ENCODE peak calls at places on chromosome 19, in four cellular contexts. One of them, this sample, is unnamed.

GRCh38 chr19:33796164-33797100 is at the start of gene KCTD15:
- DNase-seq in GM12891: no peak
- DNase-seq in suprapubic skin: no peak
- DNase-seq in SK-N-SH: peak; percentile 86
- DNase-seq in this sample: no peak

GRCh38 chr19:45952691-45953505 is 20.8 kb downstream of the NOVA2 start:
- DNase-seq in suprapubic skin: no peak
- DNase-seq in SK-N-SH: peak; percentile 55
- DNase-seq in GM12891: no peak
- DNase-seq in this sample: no peak

GRCh38 chr19:29887498-29887897 is 54.5 kb upstream of the URI1 start:
- DNase-seq in SK-N-SH: peak; percentile 38
- DNase-seq in suprapubic skin: no peak
- DNase-seq in GM12891: no peak
- DNase-seq in this sample: no peak

GRCh38 chr19:48480151-48480475 is 10.9 kb downstream of the CYTH2 start:
- DNase-seq in suprapubic skin: no peak
- DNase-seq in GM12891: no peak
- DNase-seq in SK-N-SH: no peak
- DNase-seq in this sample: no peak

GRCh38 chr19:28836366-28836765 is 376.6 kb downstream of the UQCRFS1 start:
- DNase-seq in suprapubic skin: no peak
- DNase-seq in SK-N-SH: no peak
- DNase-seq in GM12891: no peak
- DNase-seq in this sample: no peak

GRCh38 chr19:39136225-39136940 is 10.8 kb downstream of the PAK4 start:
- DNase-seq in GM12891: no peak
- DNase-seq in suprapubic skin: no peak
- DNase-seq in SK-N-SH: peak; percentile 14
- DNase-seq in this sample: no peak

GRCh38 chr19:45103200-45103624 is 10.2 kb downstream of the PPP1R37 start:
- DNase-seq in GM12891: no peak
- DNase-seq in suprapubic skin: no peak
- DNase-seq in SK-N-SH: no peak
- DNase-seq in this sample: no peak

GRCh38 chr19:7337380-7338194 is 11.2 kb upstream of the ARHGEF18 start:
- DNase-seq in GM12891: no peak
- DNase-seq in suprapubic skin: peak; percentile 59
- DNase-seq in SK-N-SH: no peak
- DNase-seq in this sample: no peak

GRCh38 chr19:7559102-7559501 is 23.6 kb downstream of the PNPLA6 start:
- DNase-seq in suprapubic skin: no peak
- DNase-seq in SK-N-SH: no peak
- DNase-seq in GM12891: no peak
- DNase-seq in this sample: no peak

GRCh38 chr19:4037301-4037949 is 29.3 kb downstream of the ZBTB7A start:
- DNase-seq in suprapubic skin: no peak
- DNase-seq in GM12891: no peak
- DNase-seq in SK-N-SH: no peak
- DNase-seq in this sample: no peak
- TF ChIP-seq POLR2AphosphoS5 in suprapubic skin: no peak
- TF ChIP-seq POLR2AphosphoS5 in GM12891: no peak
- TF ChIP-seq POLR2AphosphoS5 in SK-N-SH: no peak
- TF ChIP-seq POLR2AphosphoS5 in this sample: no peak

GRCh38 chr19:42199440-42200115 is 17.9 kb downstream of the DEDD2 start:
- DNase-seq in GM12891: peak; percentile 76
- DNase-seq in suprapubic skin: peak; percentile 81
- DNase-seq in SK-N-SH: no peak
- DNase-seq in this sample: no peak
- TF ChIP-seq POLR2AphosphoS5 in GM12891: no peak
- TF ChIP-seq POLR2AphosphoS5 in suprapubic skin: no peak
- TF ChIP-seq POLR2AphosphoS5 in SK-N-SH: no peak
- TF ChIP-seq POLR2AphosphoS5 in this sample: no peak

DNA sequence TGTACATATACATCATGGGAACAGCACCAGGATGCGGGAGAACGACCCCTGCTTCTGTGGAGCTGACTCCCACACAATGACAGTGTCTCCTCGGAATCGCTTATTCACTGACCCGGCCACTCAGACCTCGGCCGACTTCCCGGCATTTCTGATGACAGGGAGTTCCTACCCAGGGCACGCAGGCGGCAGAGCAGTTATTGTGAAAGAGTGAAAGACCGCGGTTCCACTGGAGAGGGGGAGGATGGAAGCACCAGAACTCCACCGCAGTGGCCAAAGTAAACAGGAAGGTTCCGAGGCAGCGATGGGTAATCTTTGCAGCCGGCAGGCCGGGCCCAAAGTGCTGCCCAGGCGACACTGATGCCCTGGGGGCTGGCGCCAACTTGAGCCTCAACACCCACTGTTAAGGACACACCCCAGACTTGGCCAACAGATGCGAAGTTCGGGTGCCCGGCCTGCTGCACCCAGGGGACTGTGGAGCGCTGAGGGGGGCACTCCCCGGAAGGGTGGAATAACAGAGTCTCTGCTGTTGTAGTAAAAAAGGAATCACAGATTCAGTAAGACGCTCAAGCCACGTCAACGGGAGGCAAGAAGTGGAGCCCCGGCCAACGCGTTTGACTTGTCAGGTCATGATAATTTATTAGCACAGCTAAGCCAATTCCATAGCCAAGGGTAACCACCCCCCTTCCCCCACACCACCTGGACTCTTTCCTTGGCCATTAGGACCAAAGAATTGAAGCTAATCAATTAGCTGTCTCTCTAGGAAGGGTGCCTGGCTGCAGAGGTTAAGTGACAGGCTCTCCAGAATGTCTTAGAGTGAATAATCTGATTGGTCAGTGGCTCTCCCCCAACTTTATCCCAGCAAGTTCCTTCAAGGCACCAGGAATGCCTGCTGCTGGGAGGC is 5.8 kb downstream of the MLLT1 start:
- DNase-seq in SK-N-SH: peak; percentile 74
- DNase-seq in GM12891: no peak
- DNase-seq in suprapubic skin: peak; percentile 94
- DNase-seq in this sample: no peak
- TF ChIP-seq POLR2AphosphoS5 in SK-N-SH: no peak
- TF ChIP-seq POLR2AphosphoS5 in GM12891: no peak
- TF ChIP-seq POLR2AphosphoS5 in suprapubic skin: peak; percentile 89
- TF ChIP-seq POLR2AphosphoS5 in this sample: no peak

GRCh38 chr19:49772850-49773432 is 6.1 kb downstream of the AP2A1 start:
- DNase-seq in GM12891: no peak
- DNase-seq in suprapubic skin: no peak
- DNase-seq in SK-N-SH: no peak
- DNase-seq in this sample: no peak
- TF ChIP-seq POLR2AphosphoS5 in GM12891: no peak
- TF ChIP-seq POLR2AphosphoS5 in suprapubic skin: no peak
- TF ChIP-seq POLR2AphosphoS5 in SK-N-SH: no peak
- TF ChIP-seq POLR2AphosphoS5 in this sample: no peak

DNA sequence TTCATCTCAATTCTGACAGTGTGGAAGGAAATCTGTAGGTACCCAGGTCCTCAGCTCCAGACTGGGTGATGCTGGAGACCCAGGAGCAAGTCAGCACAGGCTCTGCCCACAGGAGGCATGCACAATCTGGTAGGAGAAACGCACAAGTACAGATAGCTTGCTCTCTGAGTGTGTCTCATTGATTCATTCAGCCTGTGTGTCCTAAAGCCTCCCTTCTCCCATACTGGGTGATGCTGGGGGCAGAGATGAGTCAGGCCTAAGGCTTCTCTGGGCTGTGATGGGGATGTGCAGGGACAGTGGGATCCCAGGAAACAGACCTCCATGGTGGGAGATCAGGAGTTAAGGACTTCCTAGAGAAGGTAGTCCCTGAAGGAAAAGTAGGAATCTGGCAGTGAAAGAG is 6.8 kb downstream of the ZNF526 start:
- DNase-seq in GM12891: no peak
- DNase-seq in suprapubic skin: no peak
- DNase-seq in SK-N-SH: no peak
- DNase-seq in this sample: no peak
- TF ChIP-seq POLR2AphosphoS5 in GM12891: no peak
- TF ChIP-seq POLR2AphosphoS5 in suprapubic skin: no peak
- TF ChIP-seq POLR2AphosphoS5 in SK-N-SH: no peak
- TF ChIP-seq POLR2AphosphoS5 in this sample: no peak

GRCh38 chr19:16259385-16260159 is 61.9 kb downstream of the AP1M1 start:
- DNase-seq in suprapubic skin: no peak
- DNase-seq in SK-N-SH: no peak
- DNase-seq in GM12891: no peak
- DNase-seq in this sample: no peak
- TF ChIP-seq POLR2AphosphoS5 in suprapubic skin: no peak
- TF ChIP-seq POLR2AphosphoS5 in SK-N-SH: no peak
- TF ChIP-seq POLR2AphosphoS5 in GM12891: no peak
- TF ChIP-seq POLR2AphosphoS5 in this sample: no peak

This sample was measured in SK-N-MC.